ENCODE peak calls at places on chromosomes 3 and 15, in nine cellular contexts. One of them, this sample, is unnamed.
A peak's percentile ranks its signal among the peaks of the same experiment; 100 is the strongest.

GRCh38 chr15:71275098-71275497 is 159.8 kb downstream of the THSD4 start:
- DNase-seq in fibroblast of mammary gland: peak; percentile 70
- DNase-seq in stimulated activated CD4-positive, alpha-beta T cell treated with anti-CD3 and anti-CD28 coated beads, Interleukin-15, amount 100 ng/mL, for 1 hour: no peak
- DNase-seq in activated CD4-positive, alpha-beta T cell treated with anti-CD3 and anti-CD28 coated beads for 36 hours: no peak
- DNase-seq in ovary: no peak
- DNase-seq in activated CD8-positive, alpha-beta memory T cell treated with anti-CD3 and anti-CD28 coated beads for 48 hours: no peak
- DNase-seq in occipital lobe: no peak
- DNase-seq in activated T-cell treated with anti-CD3 and anti-CD28 coated beads for 48 hours: no peak
- DNase-seq in globus pallidus: no peak
- DNase-seq in this sample: no peak

GRCh38 chr3:109033000-109033660 is 79.5 kb upstream of the GUCA1C start:
- DNase-seq in fibroblast of mammary gland: no peak
- DNase-seq in globus pallidus: no peak
- DNase-seq in activated CD4-positive, alpha-beta T cell treated with anti-CD3 and anti-CD28 coated beads for 36 hours: no peak
- DNase-seq in activated T-cell treated with anti-CD3 and anti-CD28 coated beads for 48 hours: no peak
- DNase-seq in stimulated activated CD4-positive, alpha-beta T cell treated with anti-CD3 and anti-CD28 coated beads, Interleukin-15, amount 100 ng/mL, for 1 hour: no peak
- DNase-seq in occipital lobe: no peak
- DNase-seq in activated CD8-positive, alpha-beta memory T cell treated with anti-CD3 and anti-CD28 coated beads for 48 hours: no peak
- DNase-seq in ovary: no peak
- DNase-seq in this sample: no peak

GRCh38 chr3:178719036-178719635 is 182.9 kb downstream of the KCNMB2 start:
- DNase-seq in fibroblast of mammary gland: peak; percentile 20
- DNase-seq in activated CD4-positive, alpha-beta T cell treated with anti-CD3 and anti-CD28 coated beads for 36 hours: no peak
- DNase-seq in activated CD8-positive, alpha-beta memory T cell treated with anti-CD3 and anti-CD28 coated beads for 48 hours: no peak
- DNase-seq in occipital lobe: no peak
- DNase-seq in ovary: no peak
- DNase-seq in stimulated activated CD4-positive, alpha-beta T cell treated with anti-CD3 and anti-CD28 coated beads, Interleukin-15, amount 100 ng/mL, for 1 hour: no peak
- DNase-seq in activated T-cell treated with anti-CD3 and anti-CD28 coated beads for 48 hours: no peak
- DNase-seq in globus pallidus: no peak
- DNase-seq in this sample: no peak

GRCh38 chr15:70820214-70820613 is 33.7 kb downstream of the LARP6 start:
- DNase-seq in globus pallidus: no peak
- DNase-seq in occipital lobe: no peak
- DNase-seq in activated CD4-positive, alpha-beta T cell treated with anti-CD3 and anti-CD28 coated beads for 36 hours: no peak
- DNase-seq in activated T-cell treated with anti-CD3 and anti-CD28 coated beads for 48 hours: no peak
- DNase-seq in activated CD8-positive, alpha-beta memory T cell treated with anti-CD3 and anti-CD28 coated beads for 48 hours: no peak
- DNase-seq in fibroblast of mammary gland: no peak
- DNase-seq in stimulated activated CD4-positive, alpha-beta T cell treated with anti-CD3 and anti-CD28 coated beads, Interleukin-15, amount 100 ng/mL, for 1 hour: no peak
- DNase-seq in ovary: no peak
- DNase-seq in this sample: no peak

GRCh38 chr3:175163686-175164085 is 304.6 kb downstream of the NAALADL2 start:
- DNase-seq in globus pallidus: no peak
- DNase-seq in occipital lobe: no peak
- DNase-seq in stimulated activated CD4-positive, alpha-beta T cell treated with anti-CD3 and anti-CD28 coated beads, Interleukin-15, amount 100 ng/mL, for 1 hour: no peak
- DNase-seq in activated T-cell treated with anti-CD3 and anti-CD28 coated beads for 48 hours: no peak
- DNase-seq in fibroblast of mammary gland: no peak
- DNase-seq in activated CD8-positive, alpha-beta memory T cell treated with anti-CD3 and anti-CD28 coated beads for 48 hours: no peak
- DNase-seq in ovary: no peak
- DNase-seq in activated CD4-positive, alpha-beta T cell treated with anti-CD3 and anti-CD28 coated beads for 36 hours: no peak
- DNase-seq in this sample: no peak

GRCh38 chr3:196623350-196623749 is 16.1 kb upstream of the NRROS start:
- DNase-seq in activated CD8-positive, alpha-beta memory T cell treated with anti-CD3 and anti-CD28 coated beads for 48 hours: no peak
- DNase-seq in activated T-cell treated with anti-CD3 and anti-CD28 coated beads for 48 hours: no peak
- DNase-seq in ovary: no peak
- DNase-seq in fibroblast of mammary gland: no peak
- DNase-seq in globus pallidus: no peak
- DNase-seq in stimulated activated CD4-positive, alpha-beta T cell treated with anti-CD3 and anti-CD28 coated beads, Interleukin-15, amount 100 ng/mL, for 1 hour: no peak
- DNase-seq in activated CD4-positive, alpha-beta T cell treated with anti-CD3 and anti-CD28 coated beads for 36 hours: no peak
- DNase-seq in occipital lobe: no peak
- DNase-seq in this sample: no peak

GRCh38 chr3:19232566-19232965 is 84.3 kb downstream of the KCNH8 start:
- DNase-seq in ovary: no peak
- DNase-seq in fibroblast of mammary gland: no peak
- DNase-seq in globus pallidus: no peak
- DNase-seq in activated T-cell treated with anti-CD3 and anti-CD28 coated beads for 48 hours: no peak
- DNase-seq in occipital lobe: no peak
- DNase-seq in activated CD4-positive, alpha-beta T cell treated with anti-CD3 and anti-CD28 coated beads for 36 hours: no peak
- DNase-seq in stimulated activated CD4-positive, alpha-beta T cell treated with anti-CD3 and anti-CD28 coated beads, Interleukin-15, amount 100 ng/mL, for 1 hour: no peak
- DNase-seq in activated CD8-positive, alpha-beta memory T cell treated with anti-CD3 and anti-CD28 coated beads for 48 hours: no peak
- DNase-seq in this sample: no peak

GRCh38 chr3:42229942-42230688 is 35.9 kb downstream of the CCK start:
- DNase-seq in fibroblast of mammary gland: peak; percentile 62
- DNase-seq in globus pallidus: peak; percentile 38
- DNase-seq in occipital lobe: no peak
- DNase-seq in ovary: no peak
- DNase-seq in activated CD8-positive, alpha-beta memory T cell treated with anti-CD3 and anti-CD28 coated beads for 48 hours: no peak
- DNase-seq in stimulated activated CD4-positive, alpha-beta T cell treated with anti-CD3 and anti-CD28 coated beads, Interleukin-15, amount 100 ng/mL, for 1 hour: no peak
- DNase-seq in activated T-cell treated with anti-CD3 and anti-CD28 coated beads for 48 hours: no peak
- DNase-seq in activated CD4-positive, alpha-beta T cell treated with anti-CD3 and anti-CD28 coated beads for 36 hours: no peak
- DNase-seq in this sample: peak; percentile 74

GRCh38 chr3:122392868-122393844 is 9.2 kb downstream of the FAM162A start:
- DNase-seq in ovary: no peak
- DNase-seq in activated CD8-positive, alpha-beta memory T cell treated with anti-CD3 and anti-CD28 coated beads for 48 hours: no peak
- DNase-seq in activated CD4-positive, alpha-beta T cell treated with anti-CD3 and anti-CD28 coated beads for 36 hours: no peak
- DNase-seq in stimulated activated CD4-positive, alpha-beta T cell treated with anti-CD3 and anti-CD28 coated beads, Interleukin-15, amount 100 ng/mL, for 1 hour: no peak
- DNase-seq in occipital lobe: no peak
- DNase-seq in fibroblast of mammary gland: peak; percentile 64
- DNase-seq in activated T-cell treated with anti-CD3 and anti-CD28 coated beads for 48 hours: no peak
- DNase-seq in globus pallidus: peak; percentile 53
- DNase-seq in this sample: no peak

GRCh38 chr3:127822836-127823589 is 698 bp upstream of the MGLL start:
- DNase-seq in occipital lobe: no peak
- DNase-seq in activated CD4-positive, alpha-beta T cell treated with anti-CD3 and anti-CD28 coated beads for 36 hours: peak; percentile 31
- DNase-seq in ovary: peak; percentile 35
- DNase-seq in stimulated activated CD4-positive, alpha-beta T cell treated with anti-CD3 and anti-CD28 coated beads, Interleukin-15, amount 100 ng/mL, for 1 hour: no peak
- DNase-seq in activated T-cell treated with anti-CD3 and anti-CD28 coated beads for 48 hours: peak; percentile 7
- DNase-seq in fibroblast of mammary gland: no peak
- DNase-seq in globus pallidus: no peak
- DNase-seq in activated CD8-positive, alpha-beta memory T cell treated with anti-CD3 and anti-CD28 coated beads for 48 hours: no peak
- DNase-seq in this sample: no peak

GRCh38 chr15:60407406-60407805 is 9.6 kb upstream of the ANXA2 start:
- DNase-seq in activated T-cell treated with anti-CD3 and anti-CD28 coated beads for 48 hours: no peak
- DNase-seq in activated CD8-positive, alpha-beta memory T cell treated with anti-CD3 and anti-CD28 coated beads for 48 hours: no peak
- DNase-seq in stimulated activated CD4-positive, alpha-beta T cell treated with anti-CD3 and anti-CD28 coated beads, Interleukin-15, amount 100 ng/mL, for 1 hour: no peak
- DNase-seq in activated CD4-positive, alpha-beta T cell treated with anti-CD3 and anti-CD28 coated beads for 36 hours: no peak
- DNase-seq in occipital lobe: no peak
- DNase-seq in globus pallidus: no peak
- DNase-seq in fibroblast of mammary gland: peak; percentile 92
- DNase-seq in ovary: no peak
- DNase-seq in this sample: no peak

GRCh38 chr3:119891944-119892721 is 110.2 kb downstream of the NR1I2 start:
- DNase-seq in ovary: peak; percentile 14
- DNase-seq in activated CD4-positive, alpha-beta T cell treated with anti-CD3 and anti-CD28 coated beads for 36 hours: peak; percentile 52
- DNase-seq in fibroblast of mammary gland: peak; percentile 80
- DNase-seq in occipital lobe: no peak
- DNase-seq in globus pallidus: peak; percentile 69
- DNase-seq in stimulated activated CD4-positive, alpha-beta T cell treated with anti-CD3 and anti-CD28 coated beads, Interleukin-15, amount 100 ng/mL, for 1 hour: no peak
- DNase-seq in activated CD8-positive, alpha-beta memory T cell treated with anti-CD3 and anti-CD28 coated beads for 48 hours: no peak
- DNase-seq in activated T-cell treated with anti-CD3 and anti-CD28 coated beads for 48 hours: no peak
- DNase-seq in this sample: no peak

GRCh38 chr3:192409838-192410683 is 317.3 kb downstream of the FGF12 start:
- DNase-seq in activated CD4-positive, alpha-beta T cell treated with anti-CD3 and anti-CD28 coated beads for 36 hours: no peak
- DNase-seq in activated CD8-positive, alpha-beta memory T cell treated with anti-CD3 and anti-CD28 coated beads for 48 hours: no peak
- DNase-seq in ovary: peak; percentile 34
- DNase-seq in occipital lobe: peak; percentile 10
- DNase-seq in stimulated activated CD4-positive, alpha-beta T cell treated with anti-CD3 and anti-CD28 coated beads, Interleukin-15, amount 100 ng/mL, for 1 hour: no peak
- DNase-seq in activated T-cell treated with anti-CD3 and anti-CD28 coated beads for 48 hours: no peak
- DNase-seq in globus pallidus: peak; percentile 7
- DNase-seq in fibroblast of mammary gland: no peak
- DNase-seq in this sample: no peak

GRCh38 chr15:97461212-97461611 is 499.3 kb upstream of the ARRDC4 start:
- DNase-seq in activated CD4-positive, alpha-beta T cell treated with anti-CD3 and anti-CD28 coated beads for 36 hours: no peak
- DNase-seq in stimulated activated CD4-positive, alpha-beta T cell treated with anti-CD3 and anti-CD28 coated beads, Interleukin-15, amount 100 ng/mL, for 1 hour: no peak
- DNase-seq in occipital lobe: no peak
- DNase-seq in activated CD8-positive, alpha-beta memory T cell treated with anti-CD3 and anti-CD28 coated beads for 48 hours: no peak
- DNase-seq in activated T-cell treated with anti-CD3 and anti-CD28 coated beads for 48 hours: no peak
- DNase-seq in globus pallidus: no peak
- DNase-seq in ovary: no peak
- DNase-seq in fibroblast of mammary gland: no peak
- DNase-seq in this sample: no peak

GRCh38 chr15:88484781-88485246 is 17.3 kb downstream of the MRPS11 start:
- DNase-seq in stimulated activated CD4-positive, alpha-beta T cell treated with anti-CD3 and anti-CD28 coated beads, Interleukin-15, amount 100 ng/mL, for 1 hour: no peak
- DNase-seq in activated CD8-positive, alpha-beta memory T cell treated with anti-CD3 and anti-CD28 coated beads for 48 hours: no peak
- DNase-seq in activated CD4-positive, alpha-beta T cell treated with anti-CD3 and anti-CD28 coated beads for 36 hours: no peak
- DNase-seq in fibroblast of mammary gland: peak; percentile 52
- DNase-seq in ovary: no peak
- DNase-seq in globus pallidus: no peak
- DNase-seq in occipital lobe: no peak
- DNase-seq in activated T-cell treated with anti-CD3 and anti-CD28 coated beads for 48 hours: no peak
- DNase-seq in this sample: no peak

GRCh38 chr3:129016366-129016724 is 15.2 kb downstream of the EFCC1 start:
- DNase-seq in activated CD4-positive, alpha-beta T cell treated with anti-CD3 and anti-CD28 coated beads for 36 hours: peak; percentile 80
- DNase-seq in occipital lobe: no peak
- DNase-seq in activated T-cell treated with anti-CD3 and anti-CD28 coated beads for 48 hours: no peak
- DNase-seq in ovary: no peak
- DNase-seq in globus pallidus: no peak
- DNase-seq in activated CD8-positive, alpha-beta memory T cell treated with anti-CD3 and anti-CD28 coated beads for 48 hours: no peak
- DNase-seq in stimulated activated CD4-positive, alpha-beta T cell treated with anti-CD3 and anti-CD28 coated beads, Interleukin-15, amount 100 ng/mL, for 1 hour: peak; percentile 18
- DNase-seq in fibroblast of mammary gland: no peak
- DNase-seq in this sample: no peak

GRCh38 chr3:139505829-139506386 is 29.6 kb upstream of the RBP2 start:
- DNase-seq in occipital lobe: no peak
- DNase-seq in fibroblast of mammary gland: no peak
- DNase-seq in activated CD4-positive, alpha-beta T cell treated with anti-CD3 and anti-CD28 coated beads for 36 hours: no peak
- DNase-seq in globus pallidus: no peak
- DNase-seq in stimulated activated CD4-positive, alpha-beta T cell treated with anti-CD3 and anti-CD28 coated beads, Interleukin-15, amount 100 ng/mL, for 1 hour: no peak
- DNase-seq in activated CD8-positive, alpha-beta memory T cell treated with anti-CD3 and anti-CD28 coated beads for 48 hours: no peak
- DNase-seq in activated T-cell treated with anti-CD3 and anti-CD28 coated beads for 48 hours: no peak
- DNase-seq in ovary: no peak
- DNase-seq in this sample: no peak

GRCh38 chr3:66744521-66744920 is 243.7 kb upstream of the LRIG1 start:
- DNase-seq in stimulated activated CD4-positive, alpha-beta T cell treated with anti-CD3 and anti-CD28 coated beads, Interleukin-15, amount 100 ng/mL, for 1 hour: no peak
- DNase-seq in fibroblast of mammary gland: no peak
- DNase-seq in activated T-cell treated with anti-CD3 and anti-CD28 coated beads for 48 hours: no peak
- DNase-seq in ovary: no peak
- DNase-seq in activated CD4-positive, alpha-beta T cell treated with anti-CD3 and anti-CD28 coated beads for 36 hours: no peak
- DNase-seq in globus pallidus: no peak
- DNase-seq in occipital lobe: no peak
- DNase-seq in activated CD8-positive, alpha-beta memory T cell treated with anti-CD3 and anti-CD28 coated beads for 48 hours: no peak
- DNase-seq in this sample: no peak

GRCh38 chr3:189646902-189647542 is 15.8 kb downstream of the TP63 start:
- DNase-seq in activated CD4-positive, alpha-beta T cell treated with anti-CD3 and anti-CD28 coated beads for 36 hours: no peak
- DNase-seq in fibroblast of mammary gland: no peak
- DNase-seq in activated T-cell treated with anti-CD3 and anti-CD28 coated beads for 48 hours: no peak
- DNase-seq in ovary: no peak
- DNase-seq in occipital lobe: no peak
- DNase-seq in stimulated activated CD4-positive, alpha-beta T cell treated with anti-CD3 and anti-CD28 coated beads, Interleukin-15, amount 100 ng/mL, for 1 hour: no peak
- DNase-seq in globus pallidus: no peak
- DNase-seq in activated CD8-positive, alpha-beta memory T cell treated with anti-CD3 and anti-CD28 coated beads for 48 hours: no peak
- DNase-seq in this sample: no peak

GRCh38 chr3:99319961-99320360 is 318.4 kb upstream of the COL8A1 start:
- DNase-seq in globus pallidus: no peak
- DNase-seq in ovary: no peak
- DNase-seq in activated CD4-positive, alpha-beta T cell treated with anti-CD3 and anti-CD28 coated beads for 36 hours: no peak
- DNase-seq in activated T-cell treated with anti-CD3 and anti-CD28 coated beads for 48 hours: no peak
- DNase-seq in activated CD8-positive, alpha-beta memory T cell treated with anti-CD3 and anti-CD28 coated beads for 48 hours: no peak
- DNase-seq in fibroblast of mammary gland: peak; percentile 85
- DNase-seq in stimulated activated CD4-positive, alpha-beta T cell treated with anti-CD3 and anti-CD28 coated beads, Interleukin-15, amount 100 ng/mL, for 1 hour: no peak
- DNase-seq in occipital lobe: no peak
- DNase-seq in this sample: no peak

GRCh38 chr3:15926866-15927265 is 129.1 kb upstream of the ANKRD28 start:
- DNase-seq in globus pallidus: no peak
- DNase-seq in activated T-cell treated with anti-CD3 and anti-CD28 coated beads for 48 hours: no peak
- DNase-seq in activated CD8-positive, alpha-beta memory T cell treated with anti-CD3 and anti-CD28 coated beads for 48 hours: no peak
- DNase-seq in fibroblast of mammary gland: no peak
- DNase-seq in activated CD4-positive, alpha-beta T cell treated with anti-CD3 and anti-CD28 coated beads for 36 hours: no peak
- DNase-seq in stimulated activated CD4-positive, alpha-beta T cell treated with anti-CD3 and anti-CD28 coated beads, Interleukin-15, amount 100 ng/mL, for 1 hour: no peak
- DNase-seq in ovary: no peak
- DNase-seq in occipital lobe: no peak
- DNase-seq in this sample: no peak

GRCh38 chr3:188431553-188431952 is 277.6 kb downstream of the LPP start:
- DNase-seq in occipital lobe: no peak
- DNase-seq in stimulated activated CD4-positive, alpha-beta T cell treated with anti-CD3 and anti-CD28 coated beads, Interleukin-15, amount 100 ng/mL, for 1 hour: no peak
- DNase-seq in fibroblast of mammary gland: peak; percentile 58
- DNase-seq in ovary: no peak
- DNase-seq in activated CD8-positive, alpha-beta memory T cell treated with anti-CD3 and anti-CD28 coated beads for 48 hours: no peak
- DNase-seq in activated T-cell treated with anti-CD3 and anti-CD28 coated beads for 48 hours: no peak
- DNase-seq in activated CD4-positive, alpha-beta T cell treated with anti-CD3 and anti-CD28 coated beads for 36 hours: no peak
- DNase-seq in globus pallidus: no peak
- DNase-seq in this sample: no peak

GRCh38 chr3:131402391-131403039 is 20.9 kb downstream of the NUDT16 start:
- DNase-seq in stimulated activated CD4-positive, alpha-beta T cell treated with anti-CD3 and anti-CD28 coated beads, Interleukin-15, amount 100 ng/mL, for 1 hour: no peak
- DNase-seq in globus pallidus: peak; percentile 29
- DNase-seq in fibroblast of mammary gland: peak; percentile 34
- DNase-seq in activated CD4-positive, alpha-beta T cell treated with anti-CD3 and anti-CD28 coated beads for 36 hours: no peak
- DNase-seq in activated CD8-positive, alpha-beta memory T cell treated with anti-CD3 and anti-CD28 coated beads for 48 hours: no peak
- DNase-seq in ovary: no peak
- DNase-seq in occipital lobe: peak; percentile 42
- DNase-seq in activated T-cell treated with anti-CD3 and anti-CD28 coated beads for 48 hours: no peak
- DNase-seq in this sample: no peak

GRCh38 chr3:30308131-30308530 is 298.3 kb upstream of the TGFBR2 start:
- DNase-seq in activated T-cell treated with anti-CD3 and anti-CD28 coated beads for 48 hours: no peak
- DNase-seq in activated CD4-positive, alpha-beta T cell treated with anti-CD3 and anti-CD28 coated beads for 36 hours: no peak
- DNase-seq in globus pallidus: no peak
- DNase-seq in fibroblast of mammary gland: peak; percentile 82
- DNase-seq in activated CD8-positive, alpha-beta memory T cell treated with anti-CD3 and anti-CD28 coated beads for 48 hours: no peak
- DNase-seq in stimulated activated CD4-positive, alpha-beta T cell treated with anti-CD3 and anti-CD28 coated beads, Interleukin-15, amount 100 ng/mL, for 1 hour: no peak
- DNase-seq in ovary: no peak
- DNase-seq in occipital lobe: no peak
- DNase-seq in this sample: no peak

GRCh38 chr3:128784228-128784627 is 58.2 kb downstream of the RAB7A start:
- DNase-seq in activated T-cell treated with anti-CD3 and anti-CD28 coated beads for 48 hours: no peak
- DNase-seq in ovary: no peak
- DNase-seq in activated CD8-positive, alpha-beta memory T cell treated with anti-CD3 and anti-CD28 coated beads for 48 hours: no peak
- DNase-seq in activated CD4-positive, alpha-beta T cell treated with anti-CD3 and anti-CD28 coated beads for 36 hours: peak; percentile 81
- DNase-seq in stimulated activated CD4-positive, alpha-beta T cell treated with anti-CD3 and anti-CD28 coated beads, Interleukin-15, amount 100 ng/mL, for 1 hour: peak; percentile 31
- DNase-seq in fibroblast of mammary gland: peak; percentile 19
- DNase-seq in globus pallidus: peak; percentile 64
- DNase-seq in occipital lobe: peak; percentile 25
- DNase-seq in this sample: no peak